ENCODE peak calls at places on chromosomes 1 and 21, in nine cellular contexts. One of them, this sample, is unnamed.

GRCh38 chr1:20994176-20994575 is 182.5 kb downstream of the EIF4G3 start:
- DNase-seq in lung: no peak
- DNase-seq in H7: no peak
- DNase-seq in C1 segment of cervical spinal cord: no peak
- DNase-seq in NCI-H2081: peak
- DNase-seq in myocyte: no peak
- DNase-seq in pancreas: no peak
- DNase-seq in lower lobe of right lung: no peak
- DNase-seq in NCI-H82: no peak
- DNase-seq in this sample: no peak

GRCh38 chr1:110647254-110647891 is 27.4 kb downstream of the KCNA3 start:
- DNase-seq in myocyte: peak
- DNase-seq in NCI-H2081: no peak
- DNase-seq in lung: no peak
- DNase-seq in C1 segment of cervical spinal cord: no peak
- DNase-seq in H7: no peak
- DNase-seq in NCI-H82: no peak
- DNase-seq in lower lobe of right lung: no peak
- DNase-seq in pancreas: no peak
- DNase-seq in this sample: no peak

GRCh38 chr1:177023710-177024109 is 140.8 kb downstream of the ASTN1 start:
- DNase-seq in lung: no peak
- DNase-seq in myocyte: peak
- DNase-seq in lower lobe of right lung: no peak
- DNase-seq in NCI-H82: peak
- DNase-seq in H7: no peak
- DNase-seq in pancreas: no peak
- DNase-seq in NCI-H2081: no peak
- DNase-seq in C1 segment of cervical spinal cord: no peak
- DNase-seq in this sample: no peak

GRCh38 chr1:151158751-151159251 is 2.4 kb downstream of the TNFAIP8L2 start:
- DNase-seq in C1 segment of cervical spinal cord: no peak
- DNase-seq in lower lobe of right lung: no peak
- DNase-seq in pancreas: no peak
- DNase-seq in NCI-H82: no peak
- DNase-seq in NCI-H2081: no peak
- DNase-seq in lung: no peak
- DNase-seq in myocyte: no peak
- DNase-seq in H7: no peak
- DNase-seq in this sample: no peak

GRCh38 chr1:156706647-156707008 is 1.2 kb upstream of the CRABP2 start:
- DNase-seq in pancreas: peak
- DNase-seq in lower lobe of right lung: peak
- DNase-seq in C1 segment of cervical spinal cord: no peak
- DNase-seq in H7: peak
- DNase-seq in NCI-H82: peak
- DNase-seq in NCI-H2081: no peak
- DNase-seq in lung: no peak
- DNase-seq in myocyte: no peak
- DNase-seq in this sample: no peak

GRCh38 chr1:245858683-245859509 is 648.2 kb downstream of the SMYD3 start:
- DNase-seq in myocyte: no peak
- DNase-seq in H7: no peak
- DNase-seq in lung: no peak
- DNase-seq in C1 segment of cervical spinal cord: no peak
- DNase-seq in NCI-H2081: peak
- DNase-seq in NCI-H82: peak
- DNase-seq in lower lobe of right lung: no peak
- DNase-seq in pancreas: no peak
- DNase-seq in this sample: no peak

GRCh38 chr1:73105755-73106154 is 823.4 kb upstream of the NEGR1 start:
- DNase-seq in lower lobe of right lung: no peak
- DNase-seq in NCI-H82: no peak
- DNase-seq in C1 segment of cervical spinal cord: no peak
- DNase-seq in H7: peak
- DNase-seq in lung: no peak
- DNase-seq in NCI-H2081: no peak
- DNase-seq in myocyte: no peak
- DNase-seq in pancreas: no peak
- DNase-seq in this sample: no peak

GRCh38 chr1:60762176-60762575 is 320.2 kb upstream of the NFIA start:
- DNase-seq in C1 segment of cervical spinal cord: no peak
- DNase-seq in NCI-H82: no peak
- DNase-seq in H7: no peak
- DNase-seq in NCI-H2081: no peak
- DNase-seq in myocyte: peak
- DNase-seq in pancreas: no peak
- DNase-seq in lung: no peak
- DNase-seq in lower lobe of right lung: no peak
- DNase-seq in this sample: no peak

GRCh38 chr1:92961131-92961895 is at the start of gene DIPK1A:
- DNase-seq in NCI-H82: peak
- DNase-seq in lower lobe of right lung: peak
- DNase-seq in H7: peak
- DNase-seq in C1 segment of cervical spinal cord: peak
- DNase-seq in lung: peak
- DNase-seq in NCI-H2081: peak
- DNase-seq in myocyte: peak
- DNase-seq in pancreas: peak
- DNase-seq in this sample: peak

GRCh38 chr1:150974580-150975478 is at the start of gene CERS2:
- DNase-seq in lower lobe of right lung: peak
- DNase-seq in NCI-H82: peak
- DNase-seq in myocyte: peak
- DNase-seq in H7: peak
- DNase-seq in pancreas: peak
- DNase-seq in lung: peak
- DNase-seq in NCI-H2081: peak
- DNase-seq in C1 segment of cervical spinal cord: peak
- DNase-seq in this sample: peak

GRCh38 chr21:44881586-44881939 is 8.1 kb upstream of the PTTG1IP start:
- DNase-seq in lung: no peak
- DNase-seq in C1 segment of cervical spinal cord: no peak
- DNase-seq in NCI-H82: no peak
- DNase-seq in NCI-H2081: no peak
- DNase-seq in lower lobe of right lung: no peak
- DNase-seq in pancreas: no peak
- DNase-seq in H7: no peak
- DNase-seq in myocyte: no peak
- DNase-seq in this sample: no peak

GRCh38 chr1:84715620-84716019 is 25.4 kb upstream of the SSX2IP start:
- DNase-seq in C1 segment of cervical spinal cord: no peak
- DNase-seq in H7: no peak
- DNase-seq in NCI-H82: peak
- DNase-seq in myocyte: no peak
- DNase-seq in NCI-H2081: peak
- DNase-seq in pancreas: no peak
- DNase-seq in lower lobe of right lung: no peak
- DNase-seq in lung: no peak
- DNase-seq in this sample: no peak

GRCh38 chr1:11364170-11364569 is 91.2 kb downstream of the UBIAD1 start:
- DNase-seq in NCI-H82: peak
- DNase-seq in lower lobe of right lung: no peak
- DNase-seq in lung: no peak
- DNase-seq in H7: peak
- DNase-seq in myocyte: peak
- DNase-seq in C1 segment of cervical spinal cord: no peak
- DNase-seq in pancreas: no peak
- DNase-seq in NCI-H2081: no peak
- DNase-seq in this sample: no peak

GRCh38 chr1:68229927-68230812 is 2.2 kb downstream of the WLS start:
- DNase-seq in C1 segment of cervical spinal cord: no peak
- DNase-seq in NCI-H82: peak
- DNase-seq in pancreas: peak
- DNase-seq in H7: peak
- DNase-seq in myocyte: peak
- DNase-seq in lower lobe of right lung: no peak
- DNase-seq in lung: no peak
- DNase-seq in NCI-H2081: peak
- DNase-seq in this sample: no peak

GRCh38 chr1:41618066-41618825 is 133.8 kb upstream of the EDN2 start:
- DNase-seq in myocyte: peak
- DNase-seq in NCI-H82: no peak
- DNase-seq in lower lobe of right lung: peak
- DNase-seq in lung: peak
- DNase-seq in H7: no peak
- DNase-seq in C1 segment of cervical spinal cord: peak
- DNase-seq in pancreas: peak
- DNase-seq in NCI-H2081: no peak
- DNase-seq in this sample: no peak

GRCh38 chr1:15767941-15768340 is 9.3 kb downstream of the FBLIM1 start:
- DNase-seq in H7: no peak
- DNase-seq in C1 segment of cervical spinal cord: no peak
- DNase-seq in NCI-H82: no peak
- DNase-seq in NCI-H2081: no peak
- DNase-seq in myocyte: no peak
- DNase-seq in pancreas: no peak
- DNase-seq in lower lobe of right lung: no peak
- DNase-seq in lung: no peak
- DNase-seq in this sample: no peak

GRCh38 chr1:232682248-232682647 is 52.3 kb upstream of the SIPA1L2 start:
- DNase-seq in NCI-H82: no peak
- DNase-seq in NCI-H2081: no peak
- DNase-seq in lung: no peak
- DNase-seq in C1 segment of cervical spinal cord: no peak
- DNase-seq in myocyte: no peak
- DNase-seq in pancreas: peak
- DNase-seq in lower lobe of right lung: no peak
- DNase-seq in H7: no peak
- DNase-seq in this sample: no peak

GRCh38 chr1:8239039-8239305 is 78.9 kb upstream of the SLC45A1 start:
- DNase-seq in lower lobe of right lung: peak
- DNase-seq in C1 segment of cervical spinal cord: no peak
- DNase-seq in NCI-H82: no peak
- DNase-seq in pancreas: peak
- DNase-seq in myocyte: peak
- DNase-seq in NCI-H2081: no peak
- DNase-seq in lung: peak
- DNase-seq in H7: no peak
- DNase-seq in this sample: no peak

GRCh38 chr1:231603598-231604275 is 22.9 kb upstream of the DISC1 start:
- DNase-seq in C1 segment of cervical spinal cord: no peak
- DNase-seq in NCI-H82: peak
- DNase-seq in H7: peak
- DNase-seq in myocyte: peak
- DNase-seq in lung: no peak
- DNase-seq in NCI-H2081: peak
- DNase-seq in pancreas: no peak
- DNase-seq in lower lobe of right lung: no peak
- DNase-seq in this sample: peak

GRCh38 chr1:165637427-165637826 is 6.4 kb downstream of the MGST3 start:
- DNase-seq in myocyte: no peak
- DNase-seq in C1 segment of cervical spinal cord: no peak
- DNase-seq in lower lobe of right lung: no peak
- DNase-seq in lung: no peak
- DNase-seq in NCI-H82: no peak
- DNase-seq in pancreas: no peak
- DNase-seq in H7: no peak
- DNase-seq in NCI-H2081: no peak
- DNase-seq in this sample: no peak

GRCh38 chr1:107262472-107263286 is 121.8 kb downstream of the NTNG1 start:
- DNase-seq in myocyte: no peak
- DNase-seq in pancreas: no peak
- DNase-seq in H7: no peak
- DNase-seq in lower lobe of right lung: no peak
- DNase-seq in NCI-H82: no peak
- DNase-seq in lung: no peak
- DNase-seq in C1 segment of cervical spinal cord: no peak
- DNase-seq in NCI-H2081: no peak
- DNase-seq in this sample: no peak

GRCh38 chr1:184716158-184716557 is 38.5 kb downstream of the EDEM3 start:
- DNase-seq in lung: no peak
- DNase-seq in myocyte: no peak
- DNase-seq in C1 segment of cervical spinal cord: no peak
- DNase-seq in pancreas: no peak
- DNase-seq in NCI-H2081: no peak
- DNase-seq in NCI-H82: no peak
- DNase-seq in H7: no peak
- DNase-seq in lower lobe of right lung: no peak
- DNase-seq in this sample: no peak

GRCh38 chr21:21397464-21397863 is 399.3 kb downstream of the NCAM2 start:
- DNase-seq in lung: no peak
- DNase-seq in H7: no peak
- DNase-seq in C1 segment of cervical spinal cord: no peak
- DNase-seq in myocyte: no peak
- DNase-seq in NCI-H2081: no peak
- DNase-seq in lower lobe of right lung: no peak
- DNase-seq in pancreas: no peak
- DNase-seq in NCI-H82: no peak
- DNase-seq in this sample: no peak

GRCh38 chr21:42527489-42528158 is 14.0 kb downstream of the SLC37A1 start:
- DNase-seq in C1 segment of cervical spinal cord: no peak
- DNase-seq in H7: no peak
- DNase-seq in pancreas: no peak
- DNase-seq in lower lobe of right lung: no peak
- DNase-seq in NCI-H2081: peak
- DNase-seq in lung: no peak
- DNase-seq in myocyte: peak
- DNase-seq in NCI-H82: no peak
- DNase-seq in this sample: no peak

GRCh38 chr1:73701816-73702215 is 496.2 kb downstream of the LRRIQ3 start:
- DNase-seq in pancreas: no peak
- DNase-seq in lower lobe of right lung: no peak
- DNase-seq in myocyte: no peak
- DNase-seq in H7: peak
- DNase-seq in C1 segment of cervical spinal cord: no peak
- DNase-seq in NCI-H2081: peak
- DNase-seq in lung: no peak
- DNase-seq in NCI-H82: no peak
- DNase-seq in this sample: no peak

GRCh38 chr1:162372159-162373071 is 4.2 kb downstream of the SPATA46 start:
- DNase-seq in myocyte: no peak
- DNase-seq in pancreas: no peak
- DNase-seq in lower lobe of right lung: no peak
- DNase-seq in NCI-H82: peak
- DNase-seq in C1 segment of cervical spinal cord: no peak
- DNase-seq in NCI-H2081: no peak
- DNase-seq in H7: no peak
- DNase-seq in lung: no peak
- DNase-seq in this sample: no peak

GRCh38 chr1:208595236-208595635 is 351.1 kb upstream of the PLXNA2 start:
- DNase-seq in NCI-H2081: no peak
- DNase-seq in C1 segment of cervical spinal cord: no peak
- DNase-seq in myocyte: no peak
- DNase-seq in lower lobe of right lung: no peak
- DNase-seq in NCI-H82: no peak
- DNase-seq in pancreas: no peak
- DNase-seq in H7: no peak
- DNase-seq in lung: no peak
- DNase-seq in this sample: no peak